ENCODE peak calls at places on chromosomes 3 and 15, in ten cellular contexts. C is cardiac fibroblast; B is IMR-90; M is activated CD4-positive, alpha-beta T cell treated with anti-CD3 and anti-CD28 coated beads for 4 hours; Q is RWPE1; E is fibroblast of gingiva; Z is spleen; I is left ventricle myocardium superior; X is HFFc6; G is NB4. J is an unnamed sample.

GRCh38 chr15:39344662-39345141 is 236.2 kb upstream of the THBS1 start:
- DNase-seq in C (peak; percentile 41), G (no peak), I (no peak), M (no peak), X (no peak), E (peak; percentile 93), Z (no peak), B (no peak), Q (no peak), J (no peak)

GRCh38 chr15:96124436-96124835 is 206.1 kb upstream of the NR2F2 start:
- DNase-seq in X (no peak), B (no peak), Z (no peak), I (no peak), Q (no peak), M (no peak), E (no peak), C (no peak), G (no peak), J (no peak)

GRCh38 chr15:36951747-36952247 is 148.6 kb downstream of the MEIS2 start:
- DNase-seq in C (peak; percentile 52), G (no peak), B (peak; percentile 84), I (no peak), X (peak; percentile 91), M (no peak), E (no peak), Q (peak; percentile 2), Z (no peak), J (peak; percentile 91)

GRCh38 chr15:73240864-73241499 is 127.8 kb downstream of the HCN4 start:
- DNase-seq in B (peak; percentile 67), E (peak; percentile 40), X (peak; percentile 37), C (peak; percentile 76), Z (no peak), Q (peak; percentile 77), I (peak; percentile 40), M (peak; percentile 52), G (peak; percentile 72), J (peak; percentile 36)

GRCh38 chr15:36501063-36501678 is 78.3 kb upstream of the CDIN1 start:
- DNase-seq in M (no peak), I (no peak), G (peak; percentile 57), E (peak; percentile 71), Z (no peak), C (peak; percentile 80), Q (peak; percentile 45), X (peak; percentile 68), B (peak; percentile 79), J (no peak)

GRCh38 chr3:196207833-196208607 is 3.2 kb downstream of the ZDHHC19 start:
- DNase-seq in Q (peak; percentile 89), X (no peak), M (peak; percentile 67), E (no peak), I (peak; percentile 52), C (no peak), Z (peak; percentile 93), G (no peak), B (no peak), J (no peak)

GRCh38 chr3:194756460-194757355 is 71.0 kb downstream of the FAM43A start:
- DNase-seq in I (peak; percentile 57), G (no peak), Q (no peak), B (no peak), Z (no peak), E (peak; percentile 27), X (no peak), M (no peak), C (no peak), J (no peak)

GRCh38 chr3:15291589-15292541 is 40.5 kb downstream of the SH3BP5 start:
- DNase-seq in M (peak; percentile 45), X (no peak), Q (no peak), E (no peak), C (no peak), Z (peak; percentile 89), I (no peak), G (peak; percentile 86), B (no peak), J (peak; percentile 85)

GRCh38 chr3:66376568-66376967 is 124.3 kb downstream of the LRIG1 start:
- DNase-seq in X (peak; percentile 64), Z (no peak), Q (peak; percentile 41), E (peak; percentile 76), G (no peak), C (peak; percentile 83), M (no peak), B (peak; percentile 85), I (no peak), J (peak; percentile 5)

GRCh38 chr15:52068004-52068403 is 44.6 kb downstream of the BCL2L10 start:
- DNase-seq in C (peak; percentile 38), B (peak; percentile 52), M (no peak), G (no peak), Z (no peak), E (peak; percentile 21), X (peak; percentile 38), I (no peak), Q (no peak), J (no peak)

GRCh38 chr3:65625310-65625709 is 413.4 kb downstream of the MAGI1 start:
- DNase-seq in Z (no peak), E (no peak), Q (no peak), M (no peak), G (no peak), B (peak; percentile 25), X (no peak), I (no peak), C (no peak), J (no peak)

GRCh38 chr3:52005571-52005986 is 9.9 kb upstream of the RPL29 start:
- DNase-seq in C (peak; percentile 25), G (no peak), I (peak; percentile 56), B (peak; percentile 82), M (no peak), E (no peak), Z (no peak), X (no peak), Q (peak; percentile 25), J (no peak)

GRCh38 chr15:101427606-101428487 is 61.7 kb downstream of the PCSK6 start:
- DNase-seq in E (no peak), B (no peak), X (no peak), Q (no peak), Z (peak; percentile 63), C (no peak), I (no peak), G (no peak), M (no peak), J (no peak)

GRCh38 chr3:140250010-140250825 is 315.2 kb downstream of the CLSTN2 start:
- DNase-seq in B (no peak), E (no peak), G (no peak), M (no peak), I (peak; percentile 43), C (no peak), X (no peak), Q (no peak), Z (no peak), J (no peak)

GRCh38 chr3:126130081-126130855 is 46.3 kb upstream of the SLC41A3 start:
- DNase-seq in M (no peak), G (no peak), B (no peak), I (peak; percentile 20), Q (no peak), E (no peak), Z (peak; percentile 64), X (no peak), C (no peak), J (no peak)

GRCh38 chr3:187295635-187296034 is 4.1 kb upstream of the MASP1 start:
- DNase-seq in B (no peak), X (peak; percentile 10), G (no peak), E (no peak), C (peak; percentile 31), Z (no peak), Q (no peak), M (no peak), I (no peak), J (no peak)

GRCh38 chr15:46956456-46956855 is 760.8 kb upstream of the SEMA6D start:
- DNase-seq in Z (no peak), X (no peak), G (no peak), M (no peak), C (no peak), E (no peak), Q (no peak), I (peak; percentile 40), B (no peak), J (no peak)

GRCh38 chr3:169861871-169862270 is 7.9 kb downstream of the LRRC31 start:
- DNase-seq in B (no peak), Z (no peak), Q (no peak), X (no peak), M (no peak), G (no peak), I (no peak), C (no peak), E (no peak), J (no peak)

GRCh38 chr15:51342249-51342999 is 969 bp downstream of the GLDN start:
- DNase-seq in X (no peak), G (no peak), I (no peak), E (no peak), B (no peak), Q (no peak), Z (no peak), C (no peak), M (no peak), J (no peak)

GRCh38 chr3:48634661-48635221 is 520 bp downstream of the SLC26A6 start:
- DNase-seq in X (peak; percentile 44), Z (peak; percentile 84), C (peak; percentile 64), E (peak; percentile 48), G (peak; percentile 84), B (peak; percentile 51), I (peak; percentile 74), M (peak; percentile 51), Q (peak; percentile 55), J (peak; percentile 32)

GRCh38 chr3:38297947-38298711 is 16.0 kb downstream of the SLC22A14 start:
- DNase-seq in M (no peak), Q (peak; percentile 10), B (peak; percentile 29), X (peak; percentile 8), E (peak; percentile 14), Z (no peak), C (peak; percentile 46), I (no peak), G (peak; percentile 20), J (no peak)

GRCh38 chr15:77901921-77902750 is 175.4 kb downstream of the TBC1D2B start:
- DNase-seq in I (no peak), C (no peak), X (no peak), Q (no peak), G (peak; percentile 51), E (no peak), M (no peak), B (no peak), Z (peak; percentile 45), J (no peak)

GRCh38 chr3:132256984-132257383 is 60.2 kb upstream of the ACP3 start:
- DNase-seq in B (peak; percentile 56), C (peak; percentile 79), G (peak; percentile 76), X (no peak), Q (peak; percentile 14), M (no peak), I (no peak), Z (no peak), E (peak; percentile 62), J (peak; percentile 32)